ENCODE peak calls at places on chromosomes 7 and 10, in eight cellular contexts. L is body of pancreas, C is hepatocyte, E is transverse colon, B is GM12865, N is fibroblast of the aortic adventitia, P is heart right ventricle, H is fibroblast of lung. W is an unnamed sample.

GRCh38 chr7:71712653-71713180 is 580.8 kb downstream of the GALNT17 start:
- DNase-seq in L (no peak), C (no peak), E (no peak), B (no peak), N (no peak), P (no peak), H (no peak), W (no peak)

GRCh38 chr10:89151857-89152256 is 55.3 kb downstream of the CH25H start:
- DNase-seq in L (no peak), C (no peak), E (no peak), B (no peak), N (peak; percentile 84), P (no peak), H (peak; percentile 88), W (no peak)

GRCh38 chr10:86693721-86694369 is 25.5 kb downstream of the LDB3 start:
- DNase-seq in L (peak; percentile 37), C (peak; percentile 77), E (peak; percentile 51), B (peak; percentile 40), N (peak; percentile 70), P (no peak), H (peak; percentile 61), W (peak; percentile 43)

GRCh38 chr10:117418121-117418520 is 42.9 kb upstream of the PDZD8 start:
- DNase-seq in L (no peak), C (no peak), E (peak; percentile 14), B (no peak), N (no peak), P (no peak), H (no peak), W (no peak)

GRCh38 chr7:148783801-148784527 is 85.3 kb downstream of the CUL1 start:
- DNase-seq in L (no peak), C (no peak), E (no peak), B (no peak), N (peak; percentile 7), P (no peak), H (no peak), W (no peak)

GRCh38 chr10:119357389-119358139 is 150.2 kb downstream of the GRK5 start:
- DNase-seq in L (no peak), C (no peak), E (no peak), B (no peak), N (peak; percentile 59), P (no peak), H (no peak), W (no peak)

GRCh38 chr10:53754851-53755250 is 982.3 kb upstream of the MBL2 start:
- DNase-seq in L (no peak), C (no peak), E (no peak), B (no peak), N (no peak), P (no peak), H (peak; percentile 36), W (no peak)

GRCh38 chr10:31317652-31318381 is 1.2 kb upstream of the ZEB1 start:
- DNase-seq in L (peak; percentile 65), C (no peak), E (peak; percentile 78), B (no peak), N (no peak), P (no peak), H (no peak), W (no peak)

GRCh38 chr7:107130487-107131220 is 38.1 kb upstream of the HBP1 start:
- DNase-seq in L (no peak), C (no peak), E (no peak), B (no peak), N (no peak), P (no peak), H (no peak), W (no peak)

GRCh38 chr10:98407017-98407743 is 7.8 kb downstream of the PYROXD2 start:
- DNase-seq in L (peak; percentile 29), C (no peak), E (no peak), B (no peak), N (no peak), P (no peak), H (no peak), W (no peak)

GRCh38 chr10:92005978-92006377 is 82.4 kb downstream of the BTAF1 start:
- DNase-seq in L (no peak), C (no peak), E (no peak), B (no peak), N (no peak), P (no peak), H (no peak), W (no peak)

GRCh38 chr7:37916017-37916672 is 472 bp downstream of the SFRP4 start:
- DNase-seq in L (peak; percentile 21), C (peak; percentile 41), E (peak; percentile 14), B (no peak), N (peak; percentile 40), P (peak; percentile 26), H (peak; percentile 2), W (no peak)

GRCh38 chr7:44323381-44324203 is 1.8 kb downstream of the CAMK2B start:
- DNase-seq in L (no peak), C (no peak), E (no peak), B (no peak), N (no peak), P (no peak), H (no peak), W (no peak)

GRCh38 chr10:54009672-54010071 is 791.4 kb downstream of the PCDH15 start:
- DNase-seq in L (no peak), C (no peak), E (no peak), B (no peak), N (no peak), P (no peak), H (no peak), W (no peak)

GRCh38 chr7:106038916-106039315 is 73.2 kb downstream of the SYPL1 start:
- DNase-seq in L (no peak), C (no peak), E (no peak), B (no peak), N (no peak), P (no peak), H (no peak), W (no peak)

GRCh38 chr7:158778476-158778875 is 50.8 kb downstream of the ESYT2 start:
- DNase-seq in L (no peak), C (no peak), E (no peak), B (no peak), N (no peak), P (no peak), H (peak; percentile 47), W (peak; percentile 47)

GRCh38 chr10:95056744-95057363 is 12.4 kb downstream of the CYP2C8 start:
- DNase-seq in L (no peak), C (no peak), E (no peak), B (no peak), N (no peak), P (no peak), H (no peak), W (no peak)

GRCh38 chr10:131891196-131891928 is 9.4 kb upstream of the PPP2R2D start:
- DNase-seq in L (no peak), C (peak; percentile 67), E (no peak), B (no peak), N (no peak), P (no peak), H (no peak), W (no peak)
- TF ChIP-seq CTCF in L (no peak), C (peak; percentile 24), E (no peak), B (no peak), N (no peak), P (no peak), H (no peak), W (peak; percentile 30)

GRCh38 chr7:129495987-129496386 is 6.3 kb upstream of the SMKR1 start:
- DNase-seq in L (no peak), C (no peak), E (no peak), B (no peak), N (no peak), P (no peak), H (no peak), W (no peak)

GRCh38 chr7:129496653-129497052 is 5.7 kb upstream of the SMKR1 start:
- DNase-seq in L (no peak), C (no peak), E (no peak), B (no peak), N (no peak), P (no peak), H (no peak), W (no peak)

GRCh38 chr7:129494041-129494440 is 8.3 kb upstream of the SMKR1 start:
- DNase-seq in L (no peak), C (peak; percentile 19), E (no peak), B (peak; percentile 74), N (peak; percentile 86), P (no peak), H (peak; percentile 96), W (peak; percentile 94)

GRCh38 chr7:129492406-129492805 is 9.9 kb upstream of the SMKR1 start:
- DNase-seq in L (no peak), C (no peak), E (no peak), B (no peak), N (no peak), P (no peak), H (no peak), W (no peak)

GRCh38 chr7:129493555-129493954 is 8.8 kb upstream of the SMKR1 start:
- DNase-seq in L (no peak), C (no peak), E (no peak), B (peak; percentile 25), N (peak; percentile 42), P (no peak), H (peak; percentile 38), W (peak; percentile 33)
- TF ChIP-seq CTCF in L (no peak), C (peak; percentile 18), E (no peak), B (peak; percentile 20), N (peak; percentile 32), P (no peak), H (peak; percentile 41), W (peak; percentile 43)

GRCh38 chr10:78657622-78658165 is 411.1 kb upstream of the ZMIZ1 start:
- DNase-seq in L (peak; percentile 88), C (peak; percentile 84), E (peak; percentile 86), B (peak; percentile 64), N (peak; percentile 63), P (peak; percentile 68), H (peak; percentile 66), W (peak; percentile 33)
- TF ChIP-seq CTCF in L (peak; percentile 49), C (peak; percentile 61), E (peak; percentile 58), B (peak; percentile 85), N (peak; percentile 75), P (peak; percentile 75), H (peak; percentile 81), W (peak; percentile 87)

GRCh38 chr10:75527542-75527941 is 96.1 kb downstream of the LRMDA start:
- DNase-seq in L (no peak), C (no peak), E (no peak), B (no peak), N (no peak), P (no peak), H (no peak), W (no peak)

GRCh38 chr10:75532253-75532924 is 101.0 kb downstream of the LRMDA start:
- DNase-seq in L (no peak), C (no peak), E (no peak), B (peak; percentile 30), N (peak; percentile 63), P (no peak), H (peak; percentile 49), W (no peak)

GRCh38 chr10:75528392-75528791 is 97.0 kb downstream of the LRMDA start:
- DNase-seq in L (no peak), C (no peak), E (no peak), B (peak; percentile 43), N (no peak), P (no peak), H (no peak), W (no peak)

GRCh38 chr10:75530337-75530736 is 98.9 kb downstream of the LRMDA start:
- DNase-seq in L (no peak), C (no peak), E (no peak), B (no peak), N (peak; percentile 77), P (no peak), H (peak; percentile 58), W (no peak)

DNA sequence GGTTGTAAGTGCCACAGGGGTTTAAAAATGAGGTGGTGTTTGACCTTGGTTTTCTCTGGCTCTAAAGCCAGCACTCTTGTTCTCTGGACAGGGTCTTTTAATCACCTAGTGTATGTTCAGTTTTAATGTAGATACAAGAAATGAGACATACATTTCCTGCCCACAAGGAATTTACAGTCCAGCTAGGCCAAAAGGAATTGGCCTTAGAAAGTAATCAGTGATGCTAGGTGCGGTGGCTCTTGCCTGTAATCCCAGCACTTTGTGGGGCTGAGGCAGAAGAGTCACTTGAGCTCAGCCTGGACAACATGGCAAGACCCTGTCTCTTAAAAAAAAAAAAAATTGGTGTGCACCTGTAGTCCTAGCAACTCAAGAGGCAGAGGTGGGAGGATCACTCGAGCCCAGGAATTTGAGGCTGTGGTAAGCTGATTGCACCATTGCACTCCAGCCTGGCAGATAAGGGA is 100.2 kb downstream of the LRMDA start:
- DNase-seq in L (no peak), C (no peak), E (no peak), B (no peak), N (peak; percentile 37), P (no peak), H (no peak), W (no peak)
- TF ChIP-seq CTCF in L (no peak), C (no peak), E (no peak), B (no peak), N (no peak), P (no peak), H (no peak), W (no peak)

W was measured in HFFc6.